ENCODE peak calls at places on chromosomes 1 and 21, in eight cellular contexts. M is pancreas, D is esophagus squamous epithelium, Q is HFF-Myc, A is lower leg skin, V is progenitor cell of endocrine pancreas, G is thyroid gland, Y is cardiac fibroblast. L is an unnamed sample.

GRCh38 chr1:166974647-166975345 is 544 bp downstream of the ILDR2 start:
- DNase-seq in M (no peak), D (no peak), Q (no peak), A (no peak), V (no peak), G (peak), Y (peak), L (no peak)

GRCh38 chr1:213606252-213606820 is 381.4 kb upstream of the PROX1 start:
- DNase-seq in M (no peak), D (no peak), Q (no peak), A (no peak), V (no peak), G (no peak), Y (no peak), L (no peak)

GRCh38 chr1:24347159-24347931 is 28.2 kb downstream of the GRHL3 start:
- DNase-seq in M (no peak), D (no peak), Q (no peak), A (no peak), V (no peak), G (no peak), Y (no peak), L (no peak)

GRCh38 chr1:58283380-58284338 is 262.9 kb downstream of the OMA1 start:
- DNase-seq in M (no peak), D (no peak), Q (no peak), A (no peak), V (no peak), G (no peak), Y (no peak), L (no peak)

GRCh38 chr1:212489284-212489859 is 56.7 kb downstream of the NENF start:
- DNase-seq in M (no peak), D (no peak), Q (no peak), A (no peak), V (no peak), G (no peak), Y (no peak), L (no peak)

GRCh38 chr1:77068013-77068412 is 151.2 kb downstream of the PIGK start:
- DNase-seq in M (no peak), D (no peak), Q (no peak), A (no peak), V (no peak), G (no peak), Y (no peak), L (no peak)

GRCh38 chr1:43549921-43550597 is 19.4 kb downstream of the PTPRF start:
- DNase-seq in M (peak), D (no peak), Q (no peak), A (peak), V (peak), G (peak), Y (no peak), L (peak)

GRCh38 chr1:21239181-21239580 is 51.1 kb downstream of the ECE1 start:
- DNase-seq in M (no peak), D (no peak), Q (no peak), A (no peak), V (no peak), G (no peak), Y (no peak), L (no peak)

GRCh38 chr1:38064232-38064903 is 17.8 kb upstream of the POU3F1 start:
- DNase-seq in M (no peak), D (no peak), Q (peak), A (no peak), V (no peak), G (no peak), Y (peak), L (no peak)

DNA sequence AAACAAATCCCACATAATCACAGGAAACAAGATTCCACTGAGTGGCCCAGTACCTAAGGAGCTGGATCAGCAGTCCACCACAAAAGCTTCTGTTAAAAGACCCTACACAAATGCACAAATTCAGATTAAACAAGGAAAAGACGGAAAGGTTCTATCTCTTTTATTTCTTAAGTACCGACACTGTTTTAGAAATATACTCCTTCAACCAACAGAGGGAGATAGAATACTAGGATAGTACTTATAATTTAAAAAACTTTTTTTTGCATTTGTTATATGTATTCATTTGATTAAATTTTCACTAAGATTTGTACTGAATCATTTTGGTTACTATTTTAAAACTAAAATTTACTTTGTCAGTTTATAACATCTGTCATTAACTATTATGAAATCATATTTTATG is 12.5 kb downstream of the CDC7 start:
- DNase-seq in M (no peak), D (no peak), Q (no peak), A (no peak), V (no peak), G (no peak), Y (peak), L (no peak)
- TF ChIP-seq CTCF in M (peak), D (no peak), Q (no peak), A (no peak), V (peak), G (peak), Y (peak), L (peak)

GRCh38 chr1:18743233-18743632 is 112.6 kb downstream of the PAX7 start:
- DNase-seq in M (no peak), D (no peak), Q (no peak), A (no peak), V (no peak), G (no peak), Y (no peak), L (no peak)
- TF ChIP-seq CTCF in M (no peak), D (no peak), Q (no peak), A (no peak), V (peak), G (no peak), Y (no peak), L (no peak)

GRCh38 chr21:43825936-43826622 is 36.7 kb downstream of the RRP1 start:
- DNase-seq in M (peak), D (no peak), Q (no peak), A (no peak), V (no peak), G (peak), Y (no peak), L (no peak)
- TF ChIP-seq CTCF in M (no peak), D (no peak), Q (no peak), A (no peak), V (peak), G (peak), Y (peak), L (no peak)

GRCh38 chr1:6450005-6450450 is 15.9 kb downstream of the TNFRSF25 start:
- DNase-seq in M (no peak), D (no peak), Q (no peak), A (no peak), V (no peak), G (no peak), Y (no peak), L (no peak)

GRCh38 chr1:6459850-6460265 is 6.1 kb downstream of the TNFRSF25 start:
- DNase-seq in M (no peak), D (no peak), Q (no peak), A (no peak), V (no peak), G (no peak), Y (no peak), L (no peak)

GRCh38 chr1:6450943-6451373 is 15.0 kb downstream of the TNFRSF25 start:
- DNase-seq in M (no peak), D (no peak), Q (no peak), A (no peak), V (no peak), G (no peak), Y (no peak), L (no peak)

GRCh38 chr1:6456800-6457466 is 9.0 kb downstream of the TNFRSF25 start:
- DNase-seq in M (no peak), D (no peak), Q (no peak), A (no peak), V (no peak), G (no peak), Y (no peak), L (no peak)

DNA sequence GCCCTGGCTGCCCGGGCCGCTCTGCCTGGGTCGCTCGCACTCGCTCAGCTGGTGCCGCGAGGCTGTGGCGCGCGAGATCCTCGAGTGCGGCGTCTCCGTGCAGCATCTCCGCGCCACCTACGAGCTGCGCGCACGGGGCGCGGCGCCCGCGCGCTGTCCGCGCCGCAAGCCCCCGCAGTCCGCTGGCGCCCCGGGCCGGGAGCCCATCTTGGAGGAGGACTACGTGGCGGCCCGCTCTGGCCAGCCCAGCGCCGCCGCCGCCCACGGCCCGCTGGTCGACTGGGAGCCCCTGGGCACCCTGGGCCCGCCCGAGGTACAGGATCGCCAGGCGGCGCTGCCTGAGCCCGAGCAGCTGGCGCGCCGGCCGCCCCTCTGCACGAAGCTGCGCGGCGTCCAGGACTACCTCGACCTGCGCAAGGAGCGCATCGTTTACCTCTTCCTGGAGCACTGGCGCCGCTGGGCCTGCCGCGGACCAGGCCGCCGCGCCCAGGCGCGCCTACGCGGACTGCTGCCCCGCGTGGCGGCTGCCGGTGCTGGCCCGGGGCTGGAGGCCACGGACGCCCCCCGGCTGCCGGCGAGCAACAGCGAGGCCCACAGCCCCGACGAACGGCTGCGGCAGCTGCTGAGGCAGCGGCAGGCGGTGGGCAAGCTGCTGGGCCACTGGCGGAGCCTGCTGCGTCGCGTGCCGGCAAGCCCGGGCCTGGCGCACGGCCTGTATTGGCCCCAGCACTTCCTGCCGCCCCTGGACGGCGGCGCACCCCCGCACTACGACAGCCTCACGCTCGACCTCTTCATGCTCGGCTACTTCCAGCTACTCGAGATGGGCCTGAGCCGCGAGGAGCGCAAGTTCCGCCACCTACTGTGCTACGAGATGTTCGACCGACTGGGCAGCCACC is 10.9 kb downstream of the TNFRSF25 start:
- DNase-seq in M (no peak), D (no peak), Q (no peak), A (no peak), V (no peak), G (no peak), Y (no peak), L (no peak)
- TF ChIP-seq CTCF in M (no peak), D (no peak), Q (no peak), A (no peak), V (no peak), G (no peak), Y (no peak), L (no peak)

DNA sequence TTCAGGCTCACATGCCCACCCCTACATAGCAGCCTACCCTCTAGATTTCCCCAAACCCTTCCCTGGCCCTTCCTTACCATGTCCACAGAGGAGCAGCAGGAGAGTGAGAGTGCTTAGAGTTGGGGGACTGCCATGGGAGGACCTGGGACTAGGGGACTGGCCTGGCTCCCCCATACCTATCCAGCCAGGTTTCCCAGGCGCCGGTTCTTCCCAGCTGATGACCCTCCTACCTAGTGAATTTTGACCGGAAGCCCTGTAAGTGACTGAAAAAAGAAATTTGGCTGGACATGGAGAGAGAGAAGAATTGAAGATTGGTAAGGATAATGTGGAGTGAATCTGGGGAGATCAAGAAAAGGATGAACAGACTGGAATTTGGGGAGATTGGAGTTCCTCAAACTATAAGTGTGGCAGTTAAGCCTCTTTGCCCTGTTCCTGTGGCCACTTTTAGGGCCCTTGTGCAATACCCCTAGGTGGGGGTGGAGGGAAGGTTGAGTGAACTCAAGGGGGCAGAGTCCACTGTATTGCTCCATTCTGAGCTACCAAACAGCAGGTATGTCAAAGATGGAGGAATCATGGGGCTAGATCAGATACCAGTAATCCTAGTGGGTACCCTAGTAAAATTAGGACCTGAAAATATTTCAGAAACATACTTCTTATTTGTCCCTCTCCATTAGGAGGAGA is 1.3 kb downstream of the HJV start:
- DNase-seq in M (no peak), D (no peak), Q (no peak), A (no peak), V (no peak), G (no peak), Y (no peak), L (no peak)
- TF ChIP-seq CTCF in M (no peak), D (no peak), Q (no peak), A (no peak), V (no peak), G (no peak), Y (no peak), L (no peak)